ENCODE peak calls at places on chromosomes 4 and X, in six cellular contexts. One of them, this sample, is unnamed.

GRCh38 chr4:53986062-53986461 is 78.3 kb downstream of the CHIC2 start:
- DNase-seq in right cardiac atrium: no peak
- DNase-seq in astrocyte: no peak
- DNase-seq in neuronal stem cell: no peak
- DNase-seq in ovary: no peak
- DNase-seq in heart left ventricle: no peak
- DNase-seq in this sample: no peak

GRCh38 chr4:55547461-55547770 is 707 bp upstream of the CLOCK start:
- DNase-seq in right cardiac atrium: peak; percentile 74
- DNase-seq in astrocyte: peak; percentile 47
- DNase-seq in neuronal stem cell: no peak
- DNase-seq in ovary: no peak
- DNase-seq in heart left ventricle: no peak
- DNase-seq in this sample: peak; percentile 68

GRCh38 chr4:85774489-85774888 is 299.5 kb downstream of the ARHGAP24 start:
- DNase-seq in right cardiac atrium: no peak
- DNase-seq in astrocyte: no peak
- DNase-seq in neuronal stem cell: no peak
- DNase-seq in ovary: no peak
- DNase-seq in heart left ventricle: no peak
- DNase-seq in this sample: no peak

GRCh38 chr4:109015413-109015810 is 252.6 kb upstream of the ETNPPL start:
- DNase-seq in right cardiac atrium: no peak
- DNase-seq in astrocyte: peak; percentile 26
- DNase-seq in neuronal stem cell: no peak
- DNase-seq in ovary: no peak
- DNase-seq in heart left ventricle: no peak
- DNase-seq in this sample: no peak

GRCh38 chrX:6813836-6814370 is 279.0 kb upstream of the VCX3A start:
- DNase-seq in right cardiac atrium: no peak
- DNase-seq in astrocyte: no peak
- DNase-seq in neuronal stem cell: peak; percentile 2
- DNase-seq in ovary: no peak
- DNase-seq in heart left ventricle: no peak
- DNase-seq in this sample: no peak

GRCh38 chrX:9494806-9495205 is 29.9 kb downstream of the TBL1X start:
- DNase-seq in right cardiac atrium: no peak
- DNase-seq in astrocyte: peak; percentile 8
- DNase-seq in neuronal stem cell: no peak
- DNase-seq in ovary: no peak
- DNase-seq in heart left ventricle: no peak
- DNase-seq in this sample: no peak

GRCh38 chr4:3521621-3522325 is 10.4 kb downstream of the LRPAP1 start:
- DNase-seq in right cardiac atrium: peak; percentile 26
- DNase-seq in astrocyte: no peak
- DNase-seq in neuronal stem cell: no peak
- DNase-seq in ovary: peak; percentile 7
- DNase-seq in heart left ventricle: peak; percentile 6
- DNase-seq in this sample: peak; percentile 58

GRCh38 chr4:22099896-22100295 is 151.3 kb upstream of the KCNIP4 start:
- DNase-seq in right cardiac atrium: no peak
- DNase-seq in astrocyte: peak; percentile 64
- DNase-seq in neuronal stem cell: no peak
- DNase-seq in ovary: no peak
- DNase-seq in heart left ventricle: no peak
- DNase-seq in this sample: no peak

GRCh38 chrX:140733766-140734342 is 24.3 kb downstream of the LINC00632 start:
- DNase-seq in right cardiac atrium: no peak
- DNase-seq in astrocyte: peak; percentile 13
- DNase-seq in neuronal stem cell: no peak
- DNase-seq in ovary: no peak
- DNase-seq in heart left ventricle: no peak
- DNase-seq in this sample: no peak

GRCh38 chr4:5142726-5143125 is 91.4 kb downstream of the STK32B start:
- DNase-seq in right cardiac atrium: peak; percentile 46
- DNase-seq in astrocyte: peak; percentile 25
- DNase-seq in neuronal stem cell: peak; percentile 14
- DNase-seq in ovary: no peak
- DNase-seq in heart left ventricle: peak; percentile 24
- DNase-seq in this sample: no peak

GRCh38 chrX:101385795-101386541 is at the start of gene BTK:
- DNase-seq in right cardiac atrium: peak; percentile 46
- DNase-seq in astrocyte: no peak
- DNase-seq in neuronal stem cell: no peak
- DNase-seq in ovary: no peak
- DNase-seq in heart left ventricle: no peak
- DNase-seq in this sample: no peak

GRCh38 chr4:72319596-72319995 is 249.4 kb downstream of the ADAMTS3 start:
- DNase-seq in right cardiac atrium: no peak
- DNase-seq in astrocyte: peak; percentile 64
- DNase-seq in neuronal stem cell: no peak
- DNase-seq in ovary: no peak
- DNase-seq in heart left ventricle: no peak
- DNase-seq in this sample: no peak

GRCh38 chrX:112820364-112821308 is 20.0 kb downstream of the AMOT start:
- DNase-seq in right cardiac atrium: no peak
- DNase-seq in astrocyte: no peak
- DNase-seq in neuronal stem cell: no peak
- DNase-seq in ovary: no peak
- DNase-seq in heart left ventricle: no peak
- DNase-seq in this sample: no peak

GRCh38 chr4:102263024-102263787 is 82.1 kb downstream of the SLC39A8 start:
- DNase-seq in right cardiac atrium: no peak
- DNase-seq in astrocyte: peak; percentile 59
- DNase-seq in neuronal stem cell: peak; percentile 41
- DNase-seq in ovary: no peak
- DNase-seq in heart left ventricle: no peak
- DNase-seq in this sample: no peak

GRCh38 chr4:71554025-71554424 is 215.2 kb downstream of the SLC4A4 start:
- DNase-seq in right cardiac atrium: no peak
- DNase-seq in astrocyte: no peak
- DNase-seq in neuronal stem cell: no peak
- DNase-seq in ovary: no peak
- DNase-seq in heart left ventricle: no peak
- DNase-seq in this sample: no peak

GRCh38 chr4:30719363-30720020 is 677 bp upstream of the PCDH7 start:
- DNase-seq in right cardiac atrium: peak; percentile 75
- DNase-seq in astrocyte: peak; percentile 70
- DNase-seq in neuronal stem cell: peak; percentile 67
- DNase-seq in ovary: peak; percentile 47
- DNase-seq in heart left ventricle: peak; percentile 53
- DNase-seq in this sample: no peak

GRCh38 chrX:69046996-69047490 is 118.2 kb downstream of the PJA1 start:
- DNase-seq in right cardiac atrium: no peak
- DNase-seq in astrocyte: no peak
- DNase-seq in neuronal stem cell: no peak
- DNase-seq in ovary: no peak
- DNase-seq in heart left ventricle: no peak
- DNase-seq in this sample: no peak

GRCh38 chr4:98747659-98748091 is 89.3 kb upstream of the TSPAN5 start:
- DNase-seq in right cardiac atrium: no peak
- DNase-seq in astrocyte: peak; percentile 12
- DNase-seq in neuronal stem cell: peak; percentile 27
- DNase-seq in ovary: no peak
- DNase-seq in heart left ventricle: no peak
- DNase-seq in this sample: no peak

GRCh38 chrX:15525664-15526416 is 25.2 kb downstream of the BMX start:
- DNase-seq in right cardiac atrium: no peak
- DNase-seq in astrocyte: no peak
- DNase-seq in neuronal stem cell: no peak
- DNase-seq in ovary: no peak
- DNase-seq in heart left ventricle: no peak
- DNase-seq in this sample: no peak

GRCh38 chrX:41512394-41512793 is 65.3 kb downstream of the NYX start:
- DNase-seq in right cardiac atrium: no peak
- DNase-seq in astrocyte: no peak
- DNase-seq in neuronal stem cell: no peak
- DNase-seq in ovary: no peak
- DNase-seq in heart left ventricle: no peak
- DNase-seq in this sample: no peak

GRCh38 chr4:67198757-67199156 is 346.5 kb downstream of the CENPC start:
- DNase-seq in right cardiac atrium: no peak
- DNase-seq in astrocyte: peak; percentile 47
- DNase-seq in neuronal stem cell: no peak
- DNase-seq in ovary: no peak
- DNase-seq in heart left ventricle: no peak
- DNase-seq in this sample: no peak

GRCh38 chr4:121253961-121254360 is 89.8 kb upstream of the TNIP3 start:
- DNase-seq in right cardiac atrium: no peak
- DNase-seq in astrocyte: no peak
- DNase-seq in neuronal stem cell: no peak
- DNase-seq in ovary: no peak
- DNase-seq in heart left ventricle: no peak
- DNase-seq in this sample: no peak

GRCh38 chrX:134990475-134991473 is at the start of gene SMIM10:
- DNase-seq in right cardiac atrium: peak; percentile 93
- DNase-seq in astrocyte: peak; percentile 70
- DNase-seq in neuronal stem cell: no peak
- DNase-seq in ovary: peak; percentile 90
- DNase-seq in heart left ventricle: peak; percentile 82
- DNase-seq in this sample: peak; percentile 83

GRCh38 chr4:174284181-174284886 is 623 bp downstream of the CEP44 start:
- DNase-seq in right cardiac atrium: no peak
- DNase-seq in astrocyte: peak; percentile 68
- DNase-seq in neuronal stem cell: no peak
- DNase-seq in ovary: no peak
- DNase-seq in heart left ventricle: no peak
- DNase-seq in this sample: no peak

GRCh38 chr4:20028694-20029093 is 223.0 kb upstream of the SLIT2 start:
- DNase-seq in right cardiac atrium: no peak
- DNase-seq in astrocyte: peak; percentile 59
- DNase-seq in neuronal stem cell: no peak
- DNase-seq in ovary: no peak
- DNase-seq in heart left ventricle: no peak
- DNase-seq in this sample: no peak

GRCh38 chr4:153950100-153950979 is 161.5 kb upstream of the SFRP2 start:
- DNase-seq in right cardiac atrium: no peak
- DNase-seq in astrocyte: peak; percentile 20
- DNase-seq in neuronal stem cell: no peak
- DNase-seq in ovary: no peak
- DNase-seq in heart left ventricle: no peak
- DNase-seq in this sample: no peak

GRCh38 chr4:11376146-11376545 is 52.5 kb downstream of the HS3ST1 start:
- DNase-seq in right cardiac atrium: no peak
- DNase-seq in astrocyte: no peak
- DNase-seq in neuronal stem cell: no peak
- DNase-seq in ovary: no peak
- DNase-seq in heart left ventricle: no peak
- DNase-seq in this sample: no peak

GRCh38 chr4:112245383-112245782 is 13.8 kb downstream of the AP1AR start:
- DNase-seq in right cardiac atrium: no peak
- DNase-seq in astrocyte: no peak
- DNase-seq in neuronal stem cell: no peak
- DNase-seq in ovary: no peak
- DNase-seq in heart left ventricle: no peak
- DNase-seq in this sample: no peak

GRCh38 chr4:185837415-185838103 is 25.6 kb upstream of the SORBS2 start:
- DNase-seq in right cardiac atrium: no peak
- DNase-seq in astrocyte: no peak
- DNase-seq in neuronal stem cell: no peak
- DNase-seq in ovary: no peak
- DNase-seq in heart left ventricle: no peak
- DNase-seq in this sample: no peak

GRCh38 chr4:1854752-1855151 is 1.2 kb downstream of the LETM1 start:
- DNase-seq in right cardiac atrium: no peak
- DNase-seq in astrocyte: no peak
- DNase-seq in neuronal stem cell: no peak
- DNase-seq in ovary: no peak
- DNase-seq in heart left ventricle: no peak
- DNase-seq in this sample: no peak
- H3K27ac ChIP-seq in right cardiac atrium: peak overlapping the region; percentile 29
- H3K27ac ChIP-seq in astrocyte: no peak overlapping the region
- H3K27ac ChIP-seq in neuronal stem cell: no peak overlapping the region
- H3K27ac ChIP-seq in ovary: no peak overlapping the region
- H3K27ac ChIP-seq in heart left ventricle: no peak overlapping the region
- H3K27ac ChIP-seq in this sample: peak overlapping the region; percentile 85

DNA sequence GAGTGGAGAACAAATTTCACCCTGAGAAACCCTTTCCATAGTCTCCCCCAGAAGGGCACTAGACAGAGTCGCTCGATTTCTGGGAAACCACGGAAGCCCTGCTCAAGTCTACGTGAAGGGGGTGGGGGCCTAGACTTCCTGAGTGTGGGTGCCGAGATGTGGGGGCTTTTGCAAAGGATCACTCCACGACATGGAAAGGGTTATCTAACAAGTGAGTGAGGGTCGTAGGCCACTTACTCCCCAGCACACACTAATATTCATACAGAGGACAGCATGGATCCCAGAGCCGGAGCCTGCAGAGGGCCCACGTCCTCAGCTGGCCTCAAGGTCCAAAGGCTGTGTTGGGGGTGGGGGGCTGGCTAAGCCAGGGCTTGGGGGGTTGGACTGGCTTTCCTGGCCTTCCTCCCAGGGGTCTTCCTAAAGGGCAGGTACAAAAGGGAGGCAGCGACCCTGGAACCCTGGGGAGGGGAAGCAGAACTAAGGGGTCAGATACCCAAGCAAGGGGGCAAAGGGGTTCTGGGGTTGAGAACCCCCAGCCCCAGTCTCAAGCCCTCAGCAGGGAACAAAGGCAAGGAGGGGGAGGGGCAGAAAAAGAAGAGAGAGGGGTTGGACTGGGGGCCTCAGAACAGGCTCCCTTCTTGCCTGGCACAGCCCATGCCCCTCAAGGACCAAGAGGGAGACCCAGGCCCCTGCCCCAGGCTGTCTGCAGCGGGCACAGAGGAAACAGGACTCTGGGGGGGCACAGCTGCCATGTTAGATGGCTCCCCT is 1.6 kb downstream of the HMX1 start:
- DNase-seq in right cardiac atrium: peak; percentile 8
- DNase-seq in astrocyte: no peak
- DNase-seq in neuronal stem cell: no peak
- DNase-seq in ovary: no peak
- DNase-seq in heart left ventricle: no peak
- DNase-seq in this sample: no peak
- H3K27me3 ChIP-seq in right cardiac atrium: no peaks in the 10 kb centered on the region
- H3K27me3 ChIP-seq in astrocyte: peaks cover 69% of the 10 kb centered on the region
- H3K27me3 ChIP-seq in neuronal stem cell: peaks cover 91% of the 10 kb centered on the region
- H3K27me3 ChIP-seq in ovary: no peaks in the 10 kb centered on the region
- H3K27me3 ChIP-seq in heart left ventricle: peaks cover 95% of the 10 kb centered on the region
- H3K27me3 ChIP-seq in this sample: peaks cover 86% of the 10 kb centered on the region

DNA sequence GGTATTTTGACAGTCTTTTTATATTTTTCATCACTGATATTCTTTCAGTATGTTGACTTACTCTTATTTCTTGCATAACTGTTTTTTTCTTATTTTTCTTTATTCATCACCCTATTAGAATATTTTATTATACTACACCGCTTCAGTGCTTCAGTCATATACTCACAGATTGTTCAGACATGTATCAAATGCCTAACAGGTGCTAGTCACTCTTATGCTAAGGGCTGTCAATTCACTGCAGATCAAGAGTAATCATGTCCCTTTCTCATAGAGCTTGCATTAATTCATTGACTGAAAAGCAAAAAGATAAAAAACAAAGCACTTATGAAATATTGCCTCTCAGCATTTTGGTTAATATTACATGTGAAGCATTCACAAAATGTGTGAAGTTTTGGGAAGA is 1435.6 kb downstream of the STIM2 start:
- DNase-seq in right cardiac atrium: no peak
- DNase-seq in astrocyte: no peak
- DNase-seq in neuronal stem cell: no peak
- DNase-seq in ovary: no peak
- DNase-seq in heart left ventricle: no peak
- DNase-seq in this sample: no peak
- H3K9me3 ChIP-seq in right cardiac atrium: no peaks in the 10 kb centered on the region
- H3K9me3 ChIP-seq in astrocyte: no peaks in the 10 kb centered on the region
- H3K9me3 ChIP-seq in neuronal stem cell: no peaks in the 10 kb centered on the region
- H3K9me3 ChIP-seq in ovary: no peaks in the 10 kb centered on the region
- H3K9me3 ChIP-seq in heart left ventricle: peaks cover 13% of the 10 kb centered on the region
- H3K9me3 ChIP-seq in this sample: no peaks in the 10 kb centered on the region

GRCh38 chrX:46599051-46599560 is 25.5 kb downstream of the CHST7 start:
- DNase-seq in right cardiac atrium: no peak
- DNase-seq in astrocyte: no peak
- DNase-seq in neuronal stem cell: no peak
- DNase-seq in ovary: no peak
- DNase-seq in heart left ventricle: no peak
- DNase-seq in this sample: no peak
- H3K27ac ChIP-seq in right cardiac atrium: peak overlapping the region; percentile 27
- H3K27ac ChIP-seq in astrocyte: no peak overlapping the region
- H3K27ac ChIP-seq in neuronal stem cell: no peak overlapping the region
- H3K27ac ChIP-seq in ovary: no peak overlapping the region
- H3K27ac ChIP-seq in heart left ventricle: peak overlapping the region; percentile 50
- H3K27ac ChIP-seq in this sample: no peak overlapping the region

This sample was measured in upper lobe of right lung.